ENCODE peak calls at places on chromosomes 6 and 20, in four cellular contexts. D, V, L and T are unnamed samples.

GRCh38 chr6:125749112-125749863 is at the start of gene HEY2:
- DNase-seq in D (peak; percentile 72), V (peak; percentile 94), L (peak; percentile 93), T (peak; percentile 84)

GRCh38 chr20:958936-959815 is 42.9 kb downstream of the RSPO4 start:
- DNase-seq in D (no peak), V (no peak), L (no peak), T (no peak)

GRCh38 chr20:34557936-34558319 is 590 bp upstream of the MAP1LC3A start:
- DNase-seq in D (no peak), V (no peak), L (no peak), T (no peak)

GRCh38 chr20:38760978-38761377 is 12.7 kb downstream of the ACTR5 start:
- DNase-seq in D (no peak), V (no peak), L (no peak), T (no peak)

GRCh38 chr6:57262901-57263694 is 41.0 kb upstream of the RAB23 start:
- DNase-seq in D (no peak), V (no peak), L (no peak), T (no peak)

GRCh38 chr20:11675920-11676617 is 241.6 kb upstream of the BTBD3 start:
- DNase-seq in D (no peak), V (no peak), L (no peak), T (no peak)

GRCh38 chr6:150294713-150295112 is 74.1 kb upstream of the IYD start:
- DNase-seq in D (no peak), V (no peak), L (no peak), T (no peak)

GRCh38 chr6:13243033-13243432 is 85.3 kb downstream of the TBC1D7 start:
- DNase-seq in D (no peak), V (no peak), L (no peak), T (no peak)

GRCh38 chr6:159169557-159170332 is 545 bp downstream of the FNDC1 start:
- DNase-seq in D (peak; percentile 25), V (no peak), L (peak; percentile 74), T (no peak)

GRCh38 chr6:161443868-161444267 is 170.0 kb upstream of the AGPAT4 start:
- DNase-seq in D (no peak), V (peak; percentile 42), L (peak; percentile 62), T (no peak)

GRCh38 chr6:142838821-142839685 is 105.9 kb downstream of the HIVEP2 start:
- DNase-seq in D (no peak), V (no peak), L (no peak), T (peak; percentile 73)

GRCh38 chr20:32798046-32798985 is 21.4 kb upstream of the MAPRE1 start:
- DNase-seq in D (no peak), V (no peak), L (no peak), T (no peak)

GRCh38 chr6:161274488-161274858 is 612 bp upstream of the AGPAT4 start:
- DNase-seq in D (no peak), V (no peak), L (no peak), T (no peak)

GRCh38 chr6:77447254-77447653 is 16.0 kb downstream of the HTR1B start:
- DNase-seq in D (no peak), V (no peak), L (no peak), T (no peak)

GRCh38 chr6:46790359-46790874 is 2.8 kb upstream of the MEP1A start:
- DNase-seq in D (no peak), V (no peak), L (no peak), T (no peak)

GRCh38 chr20:35326021-35326731 is 34.0 kb upstream of the FAM83C start:
- DNase-seq in D (no peak), V (no peak), L (no peak), T (no peak)

GRCh38 chr6:17725083-17725482 is 18.4 kb upstream of the NUP153 start:
- DNase-seq in D (no peak), V (peak; percentile 85), L (peak; percentile 69), T (peak; percentile 82)

GRCh38 chr6:97215157-97215769 is 67.8 kb downstream of the MMS22L start:
- DNase-seq in D (peak; percentile 0), V (peak; percentile 73), L (no peak), T (peak; percentile 26)

GRCh38 chr6:165487347-165487746 is 175.7 kb downstream of the PDE10A start:
- DNase-seq in D (no peak), V (no peak), L (no peak), T (no peak)

GRCh38 chr6:155352812-155353211 is 38.5 kb upstream of the TFB1M start:
- DNase-seq in D (no peak), V (no peak), L (no peak), T (no peak)

GRCh38 chr6:11969092-11969491 is 43.0 kb upstream of the HIVEP1 start:
- DNase-seq in D (no peak), V (no peak), L (no peak), T (no peak)

GRCh38 chr6:56072856-56073255 is 174.5 kb downstream of the COL21A1 start:
- DNase-seq in D (no peak), V (no peak), L (no peak), T (no peak)

GRCh38 chr20:6241591-6241990 is 118.8 kb upstream of the FERMT1 start:
- DNase-seq in D (no peak), V (no peak), L (no peak), T (no peak)

GRCh38 chr20:56202493-56203077 is 45.9 kb upstream of the MC3R start:
- DNase-seq in D (peak; percentile 7), V (peak; percentile 17), L (no peak), T (peak; percentile 13)

GRCh38 chr6:50147371-50147770 is 97.6 kb upstream of the DEFB112 start:
- DNase-seq in D (no peak), V (no peak), L (no peak), T (no peak)

GRCh38 chr6:118500130-118501015 is 47.7 kb upstream of the PLN start:
- DNase-seq in D (no peak), V (no peak), L (no peak), T (no peak)

GRCh38 chr6:37049990-37050853 is 44.8 kb downstream of the FGD2 start:
- DNase-seq in D (no peak), V (peak; percentile 98), L (no peak), T (no peak)

GRCh38 chr6:49551126-49551865 is 828 bp downstream of the C6orf141 start:
- DNase-seq in D (no peak), V (no peak), L (peak; percentile 73), T (no peak)

GRCh38 chr20:47662483-47663353 is 122.6 kb downstream of the SULF2 start:
- DNase-seq in D (no peak), V (no peak), L (no peak), T (no peak)

GRCh38 chr6:74578339-74578738 is 627.5 kb downstream of the COL12A1 start:
- DNase-seq in D (no peak), V (no peak), L (no peak), T (no peak)

GRCh38 chr20:49115565-49115964 is 69.5 kb downstream of the CSE1L start:
- DNase-seq in D (no peak), V (no peak), L (no peak), T (no peak)

GRCh38 chr6:119132211-119133004 is 53.9 kb upstream of the FAM184A start:
- DNase-seq in D (no peak), V (no peak), L (no peak), T (no peak)

GRCh38 chr20:11912013-11912663 is 5.6 kb upstream of the BTBD3 start:
- DNase-seq in D (peak; percentile 28), V (no peak), L (no peak), T (peak; percentile 30)

GRCh38 chr6:30263734-30264133 is 50.5 kb upstream of the TRIM26 start:
- DNase-seq in D (no peak), V (no peak), L (no peak), T (no peak)

GRCh38 chr6:129774697-129775447 is 64.9 kb upstream of the ARHGAP18 start:
- DNase-seq in D (peak; percentile 23), V (peak; percentile 89), L (peak; percentile 85), T (peak; percentile 85)

GRCh38 chr6:169075211-169075621 is 178.4 kb downstream of the THBS2 start:
- DNase-seq in D (no peak), V (no peak), L (no peak), T (no peak)
- TF ChIP-seq RNF2 in D (no peak), V (no peak), L (no peak), T (no peak)

GRCh38 chr6:113636357-113636824 is 220.8 kb upstream of the MARCKS start:
- DNase-seq in D (no peak), V (no peak), L (no peak), T (peak; percentile 26)
- TF ChIP-seq RNF2 in D (no peak), V (no peak), L (no peak), T (no peak)

DNA sequence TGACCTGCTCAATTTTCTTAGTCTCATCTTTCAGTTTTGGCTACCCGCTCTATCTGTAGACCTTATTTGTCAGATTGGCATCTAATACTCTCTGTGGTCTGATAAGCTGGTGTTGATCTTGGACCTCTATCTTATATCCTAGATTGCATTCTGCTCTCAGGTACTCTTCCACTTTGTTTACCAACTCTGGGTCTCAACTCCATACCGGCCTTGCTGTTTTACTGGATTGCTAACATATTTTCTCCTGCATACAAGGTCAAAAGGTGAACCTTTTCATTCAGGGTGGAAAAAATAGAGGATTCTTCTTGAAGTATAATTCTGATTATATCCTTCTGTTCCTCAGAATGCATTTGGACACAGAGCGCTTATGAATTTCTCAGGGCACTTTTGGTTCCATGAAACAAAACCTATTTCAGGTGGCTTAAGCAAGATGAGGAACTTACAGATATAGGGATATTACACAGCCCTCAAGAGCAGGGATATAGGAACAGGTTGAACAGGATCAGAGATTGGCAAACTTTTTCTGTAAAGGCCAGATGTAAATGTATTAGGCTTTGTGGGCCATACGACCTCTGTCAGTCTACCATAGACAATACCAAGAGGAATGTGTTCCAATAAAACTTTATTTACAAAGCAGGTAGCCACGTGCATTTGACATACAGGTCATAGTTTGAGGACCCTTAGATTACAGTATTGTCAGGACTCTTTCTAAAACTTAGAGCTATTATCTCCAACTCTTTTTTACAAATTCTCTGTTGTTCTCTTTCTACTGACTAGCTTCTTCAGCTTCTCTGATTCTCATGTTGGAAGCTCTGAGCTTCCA is 2.5 kb upstream of the SH3BGRL2 start:
- DNase-seq in D (no peak), V (no peak), L (no peak), T (no peak)
- TF ChIP-seq RNF2 in D (no peak), V (no peak), L (no peak), T (no peak)

DNA sequence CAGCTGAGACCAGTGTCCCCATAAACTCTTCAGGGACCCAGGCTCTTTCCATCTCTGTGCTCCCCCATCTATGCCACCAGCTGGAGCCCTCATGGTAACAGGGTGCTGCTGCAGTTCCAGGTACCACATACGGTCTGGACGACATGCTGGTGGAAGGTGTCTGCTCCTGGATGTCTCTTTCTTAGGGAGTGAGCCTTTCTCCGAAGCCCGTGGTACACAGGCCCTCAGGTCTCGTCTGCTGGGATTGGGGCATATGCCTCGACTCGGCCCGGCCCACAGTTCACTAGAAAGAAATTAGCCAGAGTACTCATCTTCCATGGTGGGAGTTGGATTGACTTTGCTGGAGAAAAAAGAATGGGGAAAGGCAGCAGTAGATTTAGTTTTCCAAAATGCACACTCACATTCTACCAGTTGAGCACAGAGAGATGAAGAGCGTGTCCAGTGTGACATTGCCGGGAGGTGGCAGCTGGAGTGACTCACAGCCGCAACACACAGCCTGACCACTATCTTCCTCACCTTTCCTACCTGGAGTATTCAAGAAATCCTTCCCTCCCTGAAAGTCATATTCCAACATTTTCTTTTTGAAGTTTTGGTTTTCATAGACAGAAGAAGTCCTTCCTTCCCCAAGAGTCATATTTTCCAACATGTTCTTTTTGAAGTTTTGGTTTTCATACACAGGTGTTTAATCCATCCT is 18.6 kb upstream of the SPO11 start:
- DNase-seq in D (no peak), V (no peak), L (no peak), T (no peak)
- TF ChIP-seq RNF2 in D (no peak), V (no peak), L (no peak), T (no peak)

GRCh38 chr20:36472656-36473071 is 68.7 kb upstream of the MYL9 start:
- DNase-seq in D (peak; percentile 65), V (peak; percentile 65), L (peak; percentile 73), T (no peak)
- TF ChIP-seq RNF2 in D (no peak), V (no peak), L (no peak), T (no peak)